ENCODE peak calls at places on chromosomes 6 and 20, in eight cellular contexts. H is transverse colon, W is ovary, B is tibial nerve, K is A549, X is stomach, I is GM12878, Q is SK-N-SH. Y is an unnamed sample.
A peak's percentile ranks its signal among the peaks of the same experiment; 100 is the strongest.

GRCh38 chr6:31734247-31734702 is 2.1 kb downstream of the CLIC1 start:
- DNase-seq in H (no peak), W (no peak), B (no peak), K (no peak), X (no peak), I (no peak), Q (no peak), Y (no peak)

GRCh38 chr6:6760054-6760453 is 171.5 kb downstream of the LY86 start:
- DNase-seq in H (no peak), W (no peak), B (no peak), K (no peak), X (no peak), I (no peak), Q (no peak), Y (no peak)

GRCh38 chr6:12572884-12573824 is 143.4 kb upstream of the PHACTR1 start:
- DNase-seq in H (no peak), W (no peak), B (no peak), K (peak; percentile 44), X (no peak), I (no peak), Q (no peak), Y (no peak)

GRCh38 chr6:10221186-10221585 is 193.7 kb downstream of the TFAP2A start:
- DNase-seq in H (no peak), W (no peak), B (no peak), K (no peak), X (no peak), I (no peak), Q (no peak), Y (no peak)

GRCh38 chr6:12007915-12008286 is 4.2 kb upstream of the HIVEP1 start:
- DNase-seq in H (no peak), W (no peak), B (no peak), K (no peak), X (no peak), I (no peak), Q (no peak), Y (no peak)

GRCh38 chr6:11414564-11414963 is 123.0 kb upstream of the TMEM170B start:
- DNase-seq in H (no peak), W (no peak), B (no peak), K (no peak), X (no peak), I (peak; percentile 72), Q (no peak), Y (no peak)

GRCh38 chr6:112372213-112372806 is 25.2 kb downstream of the RFPL4B start:
- DNase-seq in H (no peak), W (no peak), B (no peak), K (peak; percentile 3), X (no peak), I (no peak), Q (peak; percentile 36), Y (no peak)

GRCh38 chr6:52049252-52050050 is 38.0 kb downstream of the PKHD1 start:
- DNase-seq in H (no peak), W (no peak), B (no peak), K (peak; percentile 13), X (no peak), I (peak; percentile 11), Q (peak; percentile 36), Y (no peak)

GRCh38 chr6:71349976-71350615 is 61.5 kb downstream of the OGFRL1 start:
- DNase-seq in H (no peak), W (no peak), B (no peak), K (no peak), X (no peak), I (no peak), Q (no peak), Y (peak; percentile 82)

GRCh38 chr6:18528084-18528743 is 141.1 kb downstream of the RNF144B start:
- DNase-seq in H (no peak), W (no peak), B (no peak), K (peak; percentile 4), X (no peak), I (no peak), Q (peak; percentile 27), Y (no peak)

GRCh38 chr6:44671333-44671732 is 283.8 kb downstream of the CDC5L start:
- DNase-seq in H (no peak), W (no peak), B (no peak), K (no peak), X (no peak), I (no peak), Q (no peak), Y (no peak)

GRCh38 chr20:25269057-25269832 is 21.4 kb downstream of the PYGB start:
- DNase-seq in H (no peak), W (peak; percentile 16), B (no peak), K (no peak), X (peak; percentile 21), I (no peak), Q (peak; percentile 2), Y (peak; percentile 39)

GRCh38 chr6:73724389-73724788 is 28.4 kb downstream of the CD109 start:
- DNase-seq in H (no peak), W (no peak), B (no peak), K (no peak), X (no peak), I (no peak), Q (no peak), Y (no peak)

GRCh38 chr20:62734881-62735280 is 26.2 kb downstream of the NTSR1 start:
- DNase-seq in H (peak; percentile 6), W (peak; percentile 21), B (no peak), K (no peak), X (no peak), I (no peak), Q (no peak), Y (no peak)

GRCh38 chr20:62732766-62733165 is 24.1 kb downstream of the NTSR1 start:
- DNase-seq in H (peak; percentile 2), W (no peak), B (no peak), K (no peak), X (no peak), I (no peak), Q (no peak), Y (peak; percentile 41)

GRCh38 chr20:62734336-62734735 is 25.7 kb downstream of the NTSR1 start:
- DNase-seq in H (no peak), W (no peak), B (no peak), K (no peak), X (no peak), I (no peak), Q (no peak), Y (no peak)

GRCh38 chr20:62733250-62733842 is 24.7 kb downstream of the NTSR1 start:
- DNase-seq in H (peak; percentile 8), W (no peak), B (no peak), K (no peak), X (no peak), I (no peak), Q (no peak), Y (no peak)

GRCh38 chr20:62733891-62734290 is 25.3 kb downstream of the NTSR1 start:
- DNase-seq in H (peak; percentile 4), W (peak; percentile 23), B (no peak), K (no peak), X (no peak), I (no peak), Q (no peak), Y (no peak)
- TF ChIP-seq EP300 in H (no peak), W (no peak), B (no peak), K (no peak), X (no peak), I (no peak), Q (no peak), Y (no peak)

DNA sequence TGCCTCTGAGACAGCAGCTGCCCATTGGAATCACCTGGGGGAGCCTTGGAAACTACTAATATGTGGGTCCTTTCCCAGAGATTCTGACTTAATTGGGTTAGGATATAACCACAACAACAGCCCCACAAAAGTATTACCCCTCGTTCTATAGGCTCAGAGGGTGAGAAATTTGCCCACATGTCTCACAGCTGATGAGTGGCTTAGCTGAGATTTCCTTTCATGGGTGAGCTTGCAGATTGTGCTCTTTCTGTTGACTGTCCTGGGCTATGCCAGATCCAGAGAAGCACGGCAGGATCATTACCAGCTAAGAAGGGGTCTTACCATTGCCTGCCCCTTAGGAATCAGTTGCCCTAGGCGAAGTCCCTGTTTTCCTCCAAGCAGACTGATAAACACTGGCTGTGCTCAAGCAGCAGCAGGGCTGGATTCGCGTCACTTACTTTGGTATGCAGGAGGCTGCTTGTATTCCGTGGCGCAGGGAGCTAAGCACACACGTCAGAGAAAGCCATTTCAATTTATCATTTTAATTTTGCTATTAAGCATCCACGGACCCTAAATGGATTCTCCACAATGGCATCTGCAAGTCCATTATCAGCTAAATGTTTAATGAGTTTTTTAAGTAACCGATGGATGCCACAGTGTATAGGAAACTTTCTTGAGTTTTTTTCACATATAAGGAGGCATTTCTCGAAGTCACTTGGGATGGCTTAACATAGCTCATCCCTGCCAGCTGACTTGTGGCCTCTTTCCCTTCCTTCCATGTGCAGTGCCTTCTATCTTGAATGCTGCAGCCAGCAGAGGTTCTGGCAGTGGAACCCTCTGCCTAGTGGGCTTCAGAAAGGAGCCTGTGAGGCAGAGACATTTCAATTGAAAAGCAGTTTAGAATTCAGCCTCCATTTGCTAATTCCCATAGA is 51.6 kb downstream of the AKAP12 start:
- DNase-seq in H (peak; percentile 51), W (peak; percentile 83), B (no peak), K (no peak), X (no peak), I (no peak), Q (peak; percentile 39), Y (peak; percentile 97)
- H3K27ac ChIP-seq in H (peak overlapping the region; percentile 86), W (peak overlapping the region; percentile 65), B (peak overlapping the region; percentile 38), K (no peak overlapping the region), X (peak overlapping the region; percentile 63), I (no peak overlapping the region), Q (peak overlapping the region; percentile 51), Y (peak overlapping the region; percentile 88)

DNA sequence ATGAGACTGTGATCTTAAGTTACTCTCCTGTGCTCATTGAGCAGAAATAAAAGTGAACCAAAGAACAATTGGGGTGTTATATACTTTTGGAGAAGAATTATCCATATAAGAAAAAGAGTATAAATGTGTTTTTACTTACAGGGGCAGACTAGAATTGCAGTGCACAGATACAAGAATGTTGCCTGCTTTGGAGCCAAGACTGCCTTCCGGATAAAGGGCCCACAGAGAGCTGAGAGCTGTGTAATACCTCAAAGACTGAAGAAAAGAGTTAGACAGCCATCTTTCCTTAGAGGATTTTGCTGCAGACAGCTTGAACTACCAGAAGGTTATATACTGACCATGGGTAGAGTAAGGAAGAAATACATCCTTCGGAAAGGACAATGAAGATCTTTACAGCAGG is 1235.5 kb upstream of the CITED2 start:
- DNase-seq in H (no peak), W (no peak), B (no peak), K (no peak), X (no peak), I (no peak), Q (no peak), Y (no peak)
- TF ChIP-seq EP300 in H (no peak), W (no peak), B (no peak), K (no peak), X (no peak), I (no peak), Q (no peak), Y (no peak)

GRCh38 chr20:49644980-49645565 is 68.6 kb downstream of the B4GALT5 start:
- DNase-seq in H (no peak), W (no peak), B (no peak), K (no peak), X (no peak), I (no peak), Q (no peak), Y (no peak)

GRCh38 chr20:49641683-49642649 is 71.7 kb downstream of the B4GALT5 start:
- DNase-seq in H (peak; percentile 49), W (no peak), B (no peak), K (no peak), X (peak; percentile 53), I (no peak), Q (no peak), Y (no peak)

GRCh38 chr20:49646528-49646927 is 67.2 kb downstream of the B4GALT5 start:
- DNase-seq in H (no peak), W (no peak), B (no peak), K (no peak), X (no peak), I (no peak), Q (no peak), Y (no peak)

GRCh38 chr20:49646126-49646525 is 67.6 kb downstream of the B4GALT5 start:
- DNase-seq in H (no peak), W (no peak), B (no peak), K (no peak), X (no peak), I (no peak), Q (no peak), Y (no peak)

GRCh38 chr20:49642808-49643207 is 70.9 kb downstream of the B4GALT5 start:
- DNase-seq in H (no peak), W (no peak), B (no peak), K (no peak), X (no peak), I (no peak), Q (no peak), Y (no peak)
- H3K27ac ChIP-seq in H (peak overlapping the region; percentile 67), W (no peak overlapping the region), B (no peak overlapping the region), K (no peak overlapping the region), X (peak overlapping the region; percentile 62), I (no peak overlapping the region), Q (no peak overlapping the region), Y (no peak overlapping the region)